ENCODE peak calls at places on chromosomes 4 and X, in seven cellular contexts. One of them, this sample, is unnamed.

GRCh38 chr4:10664408-10664807 is 20.2 kb downstream of the CLNK start:
- DNase-seq in caudate nucleus: no peak
- DNase-seq in glutamatergic neuron: no peak
- DNase-seq in T-helper 9 cell: no peak
- DNase-seq in cardiac muscle cell: no peak
- DNase-seq in activated CD4-positive, alpha-beta T cell treated with anti-CD3 and anti-CD28 coated beads, Interleukin-2, amount 50 U/mL, for 1 hour: no peak
- DNase-seq in HEK293T: no peak
- DNase-seq in this sample: no peak

GRCh38 chr4:129623233-129623632 is 527.3 kb downstream of the C4orf33 start:
- DNase-seq in HEK293T: no peak
- DNase-seq in glutamatergic neuron: no peak
- DNase-seq in cardiac muscle cell: no peak
- DNase-seq in activated CD4-positive, alpha-beta T cell treated with anti-CD3 and anti-CD28 coated beads, Interleukin-2, amount 50 U/mL, for 1 hour: no peak
- DNase-seq in caudate nucleus: no peak
- DNase-seq in T-helper 9 cell: no peak
- DNase-seq in this sample: no peak

GRCh38 chr4:173525118-173526033 is 4.7 kb downstream of the HAND2 start:
- DNase-seq in T-helper 9 cell: no peak
- DNase-seq in glutamatergic neuron: peak
- DNase-seq in activated CD4-positive, alpha-beta T cell treated with anti-CD3 and anti-CD28 coated beads, Interleukin-2, amount 50 U/mL, for 1 hour: no peak
- DNase-seq in cardiac muscle cell: peak
- DNase-seq in HEK293T: no peak
- DNase-seq in caudate nucleus: no peak
- DNase-seq in this sample: no peak

GRCh38 chr4:53592686-53593641 is 1.7 kb upstream of the LNX1 start:
- DNase-seq in T-helper 9 cell: no peak
- DNase-seq in activated CD4-positive, alpha-beta T cell treated with anti-CD3 and anti-CD28 coated beads, Interleukin-2, amount 50 U/mL, for 1 hour: no peak
- DNase-seq in cardiac muscle cell: peak
- DNase-seq in caudate nucleus: no peak
- DNase-seq in glutamatergic neuron: peak
- DNase-seq in HEK293T: no peak
- DNase-seq in this sample: no peak

GRCh38 chr4:96638132-96638531 is 798.2 kb downstream of the PDHA2 start:
- DNase-seq in glutamatergic neuron: no peak
- DNase-seq in caudate nucleus: no peak
- DNase-seq in cardiac muscle cell: no peak
- DNase-seq in T-helper 9 cell: no peak
- DNase-seq in activated CD4-positive, alpha-beta T cell treated with anti-CD3 and anti-CD28 coated beads, Interleukin-2, amount 50 U/mL, for 1 hour: no peak
- DNase-seq in HEK293T: peak
- DNase-seq in this sample: no peak

GRCh38 chrX:123909498-123909897 is 49.6 kb downstream of the XIAP start:
- DNase-seq in activated CD4-positive, alpha-beta T cell treated with anti-CD3 and anti-CD28 coated beads, Interleukin-2, amount 50 U/mL, for 1 hour: no peak
- DNase-seq in caudate nucleus: no peak
- DNase-seq in T-helper 9 cell: no peak
- DNase-seq in cardiac muscle cell: no peak
- DNase-seq in glutamatergic neuron: no peak
- DNase-seq in HEK293T: no peak
- DNase-seq in this sample: no peak

GRCh38 chr4:40301592-40301991 is 33.5 kb upstream of the CHRNA9 start:
- DNase-seq in cardiac muscle cell: no peak
- DNase-seq in T-helper 9 cell: peak
- DNase-seq in glutamatergic neuron: no peak
- DNase-seq in activated CD4-positive, alpha-beta T cell treated with anti-CD3 and anti-CD28 coated beads, Interleukin-2, amount 50 U/mL, for 1 hour: peak
- DNase-seq in caudate nucleus: no peak
- DNase-seq in HEK293T: no peak
- DNase-seq in this sample: peak

GRCh38 chrX:39762266-39762841 is 335.4 kb downstream of the BCOR start:
- DNase-seq in caudate nucleus: no peak
- DNase-seq in activated CD4-positive, alpha-beta T cell treated with anti-CD3 and anti-CD28 coated beads, Interleukin-2, amount 50 U/mL, for 1 hour: no peak
- DNase-seq in cardiac muscle cell: no peak
- DNase-seq in T-helper 9 cell: no peak
- DNase-seq in HEK293T: no peak
- DNase-seq in glutamatergic neuron: no peak
- DNase-seq in this sample: no peak

GRCh38 chr4:47704693-47705325 is 133.1 kb downstream of the CORIN start:
- DNase-seq in activated CD4-positive, alpha-beta T cell treated with anti-CD3 and anti-CD28 coated beads, Interleukin-2, amount 50 U/mL, for 1 hour: no peak
- DNase-seq in caudate nucleus: peak
- DNase-seq in HEK293T: peak
- DNase-seq in glutamatergic neuron: peak
- DNase-seq in cardiac muscle cell: peak
- DNase-seq in T-helper 9 cell: no peak
- DNase-seq in this sample: no peak